ENCODE peak calls at places on chromosome 19, in six cellular contexts. L, U, X, W, F and S are unnamed samples.

GRCh38 chr19:33517922-33518321 is 3.7 kb downstream of the PEPD start:
- DNase-seq in U (no peak), X (no peak), W (no peak), F (no peak), L (no peak), S (no peak)

GRCh38 chr19:5403968-5404640 is 51.1 kb upstream of the ZNRF4 start:
- DNase-seq in F (peak), W (peak), U (no peak), L (peak), X (peak), S (peak)

GRCh38 chr19:3234800-3235199 is 10.3 kb downstream of the CELF5 start:
- DNase-seq in U (no peak), W (no peak), L (no peak), X (no peak), F (no peak), S (no peak)

GRCh38 chr19:14405380-14405757 is 13.8 kb downstream of the DDX39A start:
- DNase-seq in F (no peak), W (no peak), U (no peak), X (no peak), L (no peak), S (no peak)

GRCh38 chr19:30896551-30896950 is 452.7 kb downstream of the TSHZ3 start:
- DNase-seq in F (no peak), W (no peak), L (no peak), U (no peak), X (no peak), S (no peak)

GRCh38 chr19:18939922-18940775 is 868 bp downstream of the HOMER3 start:
- DNase-seq in L (peak), U (no peak), F (no peak), X (peak), W (peak), S (no peak)

GRCh38 chr19:14000691-14001365 is 5.3 kb downstream of the RFX1 start:
- DNase-seq in U (no peak), L (no peak), F (no peak), X (no peak), W (no peak), S (no peak)

GRCh38 chr19:35318679-35319448 is 10.1 kb upstream of the CD22 start:
- DNase-seq in F (no peak), U (no peak), L (peak), X (peak), W (peak), S (no peak)